ENCODE peak calls at places on chromosomes 13 and 19, in five cellular contexts. One of them, this sample, is unnamed.

GRCh38 chr19:5985098-5985783 is 7.3 kb upstream of the RANBP3 start:
- DNase-seq in transverse colon: no peak
- DNase-seq in EH: peak
- DNase-seq in progenitor cell of endocrine pancreas: no peak
- DNase-seq in EL: peak
- DNase-seq in this sample: no peak

GRCh38 chr19:17775245-17775927 is 19.6 kb upstream of the B3GNT3 start:
- DNase-seq in transverse colon: peak
- DNase-seq in EL: peak
- DNase-seq in EH: peak
- DNase-seq in progenitor cell of endocrine pancreas: peak
- DNase-seq in this sample: peak

GRCh38 chr19:6532244-6532999 is 1.6 kb downstream of the TNFSF9 start:
- DNase-seq in progenitor cell of endocrine pancreas: no peak
- DNase-seq in EH: no peak
- DNase-seq in transverse colon: no peak
- DNase-seq in EL: no peak
- DNase-seq in this sample: no peak

GRCh38 chr19:30557212-30557611 is 185.0 kb downstream of the ZNF536 start:
- DNase-seq in progenitor cell of endocrine pancreas: no peak
- DNase-seq in EH: no peak
- DNase-seq in transverse colon: no peak
- DNase-seq in EL: no peak
- DNase-seq in this sample: no peak

GRCh38 chr19:28472111-28472510 is 740.8 kb downstream of the UQCRFS1 start:
- DNase-seq in progenitor cell of endocrine pancreas: no peak
- DNase-seq in EL: peak
- DNase-seq in transverse colon: no peak
- DNase-seq in EH: peak
- DNase-seq in this sample: no peak

GRCh38 chr13:41780736-41781708 is 179.9 kb downstream of the VWA8 start:
- DNase-seq in EL: peak
- DNase-seq in EH: peak
- DNase-seq in progenitor cell of endocrine pancreas: no peak
- DNase-seq in transverse colon: no peak
- DNase-seq in this sample: no peak

GRCh38 chr13:40874138-40874776 is 84.8 kb downstream of the SLC25A15 start:
- DNase-seq in transverse colon: no peak
- DNase-seq in progenitor cell of endocrine pancreas: no peak
- DNase-seq in EH: no peak
- DNase-seq in EL: no peak
- DNase-seq in this sample: no peak

GRCh38 chr13:87680298-87680697 is 9.1 kb downstream of the SLITRK5 start:
- DNase-seq in transverse colon: no peak
- DNase-seq in EL: no peak
- DNase-seq in progenitor cell of endocrine pancreas: no peak
- DNase-seq in EH: no peak
- DNase-seq in this sample: no peak

GRCh38 chr19:54164369-54165068 is 5.0 kb upstream of the LENG1 start:
- DNase-seq in EL: peak
- DNase-seq in EH: peak
- DNase-seq in progenitor cell of endocrine pancreas: peak
- DNase-seq in transverse colon: peak
- DNase-seq in this sample: peak

GRCh38 chr13:29483211-29483610 is 112.3 kb downstream of the SLC7A1 start:
- DNase-seq in EL: no peak
- DNase-seq in EH: no peak
- DNase-seq in progenitor cell of endocrine pancreas: no peak
- DNase-seq in transverse colon: no peak
- DNase-seq in this sample: peak

GRCh38 chr19:41324231-41324702 is 14.3 kb downstream of the CCDC97 start:
- DNase-seq in transverse colon: no peak
- DNase-seq in EL: no peak
- DNase-seq in progenitor cell of endocrine pancreas: no peak
- DNase-seq in EH: no peak
- DNase-seq in this sample: no peak

This sample was measured in stomach.